ENCODE peak calls at places on chromosome 16, in four cellular contexts. R, J, L and N are unnamed samples.

GRCh38 chr16:681746-682427 is 1.7 kb downstream of the STUB1 start:
- DNase-seq in R (no peak), J (no peak), L (no peak), N (no peak)

GRCh38 chr16:81457326-81458133 is 12.9 kb downstream of the CMIP start:
- DNase-seq in R (peak; percentile 76), J (no peak), L (no peak), N (no peak)

GRCh38 chr16:23156946-23157460 is 7.8 kb upstream of the USP31 start:
- DNase-seq in R (no peak), J (no peak), L (no peak), N (no peak)

GRCh38 chr16:73047536-73048291 is at the start of gene ZFHX3:
- DNase-seq in R (peak; percentile 49), J (peak; percentile 15), L (peak; percentile 84), N (no peak)

GRCh38 chr16:11792404-11793260 is 4.4 kb downstream of the ZC3H7A start:
- DNase-seq in R (no peak), J (no peak), L (no peak), N (no peak)

GRCh38 chr16:58814348-58814801 is 80.3 kb upstream of the GOT2 start:
- DNase-seq in R (peak; percentile 30), J (peak; percentile 8), L (peak; percentile 24), N (peak; percentile 32)

GRCh38 chr16:63983401-63983800 is 1138.5 kb downstream of the CDH11 start:
- DNase-seq in R (no peak), J (no peak), L (no peak), N (no peak)

GRCh38 chr16:73086108-73086507 is 38.2 kb upstream of the ZFHX3 start:
- DNase-seq in R (no peak), J (no peak), L (no peak), N (no peak)

GRCh38 chr16:81590714-81591537 is 146.3 kb downstream of the CMIP start:
- DNase-seq in R (no peak), J (no peak), L (no peak), N (no peak)

GRCh38 chr16:81707411-81708321 is 71.4 kb upstream of the PLCG2 start:
- DNase-seq in R (peak; percentile 73), J (no peak), L (no peak), N (peak; percentile 71)

GRCh38 chr16:74774223-74775139 is at the start of gene FA2H:
- DNase-seq in R (peak; percentile 23), J (peak; percentile 65), L (no peak), N (peak; percentile 81)

GRCh38 chr16:78503501-78504110 is 404.2 kb downstream of the WWOX start:
- DNase-seq in R (peak; percentile 11), J (peak; percentile 35), L (peak; percentile 41), N (no peak)

GRCh38 chr16:78507576-78507975 is 408.1 kb downstream of the WWOX start:
- DNase-seq in R (no peak), J (no peak), L (no peak), N (no peak)

GRCh38 chr16:78506372-78507193 is 407.1 kb downstream of the WWOX start:
- DNase-seq in R (no peak), J (no peak), L (no peak), N (no peak)

GRCh38 chr16:78504391-78504945 is 405.0 kb downstream of the WWOX start:
- DNase-seq in R (no peak), J (no peak), L (peak; percentile 45), N (no peak)

GRCh38 chr16:78505544-78506371 is 406.3 kb downstream of the WWOX start:
- DNase-seq in R (no peak), J (no peak), L (peak; percentile 63), N (peak; percentile 30)
- H3K27ac ChIP-seq in R (no peak overlapping the region), J (no peak overlapping the region), L (peak overlapping the region; percentile 55), N (peak overlapping the region; percentile 30)

DNA sequence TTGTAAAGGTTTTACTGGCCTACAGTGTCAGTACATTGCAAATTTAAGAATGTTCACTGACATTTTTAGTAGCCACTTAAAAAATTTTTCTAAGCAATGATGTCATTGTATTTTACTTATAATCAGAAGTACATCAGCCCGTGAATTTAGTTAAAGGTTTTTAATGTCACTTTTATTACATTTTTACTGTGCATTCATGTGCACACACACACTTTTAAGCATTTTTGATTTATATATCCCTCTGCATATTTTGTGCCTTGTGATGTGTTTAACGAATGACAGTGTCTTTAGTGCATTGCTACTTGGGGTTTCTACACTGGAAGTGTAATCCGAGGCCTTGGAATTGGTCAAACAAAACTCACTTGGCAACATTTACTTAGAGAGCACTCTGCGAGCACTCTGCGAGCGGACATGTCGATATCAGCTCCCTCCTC is 190.4 kb downstream of the WWOX start:
- DNase-seq in R (no peak), J (no peak), L (no peak), N (no peak)
- H3K27ac ChIP-seq in R (no peak overlapping the region), J (no peak overlapping the region), L (peak overlapping the region; percentile 65), N (no peak overlapping the region)

GRCh38 chr16:88649924-88650748 is 717 bp downstream of the CYBA start:
- DNase-seq in R (peak; percentile 8), J (no peak), L (no peak), N (no peak)
- H3K27ac ChIP-seq in R (peak overlapping the region; percentile 64), J (peak overlapping the region; percentile 92), L (peak overlapping the region; percentile 64), N (peak overlapping the region; percentile 66)

DNA sequence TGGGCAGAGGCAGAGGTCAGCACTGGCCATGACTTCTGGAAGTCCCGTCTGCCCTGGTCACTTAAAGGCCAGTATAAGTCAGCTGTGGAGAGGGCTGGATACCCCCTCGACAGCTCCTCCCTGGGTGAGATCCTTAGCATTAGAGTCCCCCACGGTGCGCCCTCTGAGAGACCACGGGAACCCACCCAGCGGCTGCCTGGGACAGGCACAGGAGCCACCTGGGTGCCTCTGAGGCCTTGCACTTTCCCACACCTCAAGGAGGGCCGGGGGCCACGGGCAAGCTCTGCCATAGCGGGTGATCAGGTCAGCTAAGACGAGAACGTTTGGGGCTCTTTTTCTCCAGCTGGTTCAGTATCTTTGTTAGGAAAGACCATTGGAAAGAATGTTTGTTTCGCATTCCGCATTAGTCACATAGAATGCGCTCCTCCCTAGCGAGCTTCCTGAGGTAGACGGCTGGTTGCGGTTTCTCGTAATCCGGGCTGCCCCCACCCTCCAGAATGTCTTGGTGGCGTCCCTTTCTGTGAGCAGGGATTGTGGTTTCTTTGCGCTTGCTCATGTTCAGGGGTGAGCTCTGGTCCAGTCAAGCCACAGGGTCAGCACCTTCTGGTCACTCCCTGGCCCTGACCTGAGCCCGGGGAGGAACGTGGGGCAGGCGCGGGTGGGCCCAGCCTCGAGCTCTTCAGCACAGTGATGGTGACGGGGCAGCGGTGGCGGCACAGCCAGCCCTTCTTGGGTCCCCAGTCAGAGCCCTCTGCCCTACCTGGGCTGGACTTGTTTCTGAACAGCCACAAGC is 25.2 kb downstream of the NME3 start:
- DNase-seq in R (peak; percentile 53), J (no peak), L (no peak), N (no peak)
- H3K27ac ChIP-seq in R (no peak overlapping the region), J (no peak overlapping the region), L (no peak overlapping the region), N (no peak overlapping the region)

DNA sequence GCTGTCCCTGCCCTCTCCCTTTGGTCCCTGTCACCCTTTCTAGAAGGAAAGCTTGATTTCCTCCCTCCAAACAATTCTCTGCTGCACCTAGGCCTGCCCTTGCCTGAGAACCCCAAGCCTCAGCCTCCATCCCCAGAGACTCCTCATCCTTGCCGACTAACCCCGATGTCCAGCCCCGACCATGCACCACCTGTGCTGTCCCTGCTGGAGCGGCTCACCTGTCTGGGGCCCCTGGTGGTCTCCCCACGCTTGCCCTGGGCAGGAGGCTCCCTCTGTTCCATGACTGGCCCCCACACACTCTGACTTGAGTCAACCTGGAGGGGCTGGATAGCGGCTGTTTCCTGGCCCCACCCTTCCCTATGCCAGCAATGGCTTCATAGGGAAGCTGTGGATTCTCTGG is 12.0 kb upstream of the SRRM2 start:
- DNase-seq in R (no peak), J (no peak), L (no peak), N (no peak)
- H3K27ac ChIP-seq in R (no peak overlapping the region), J (no peak overlapping the region), L (no peak overlapping the region), N (no peak overlapping the region)

GRCh38 chr16:14499110-14499509 is 130.9 kb downstream of the PARN start:
- DNase-seq in R (no peak), J (no peak), L (no peak), N (no peak)

GRCh38 chr16:14502256-14502875 is 127.7 kb downstream of the PARN start:
- DNase-seq in R (no peak), J (no peak), L (no peak), N (no peak)

GRCh38 chr16:14502932-14503741 is 126.9 kb downstream of the PARN start:
- DNase-seq in R (peak; percentile 76), J (no peak), L (no peak), N (no peak)

GRCh38 chr16:14500791-14501190 is 129.3 kb downstream of the PARN start:
- DNase-seq in R (peak; percentile 60), J (no peak), L (no peak), N (no peak)

DNA sequence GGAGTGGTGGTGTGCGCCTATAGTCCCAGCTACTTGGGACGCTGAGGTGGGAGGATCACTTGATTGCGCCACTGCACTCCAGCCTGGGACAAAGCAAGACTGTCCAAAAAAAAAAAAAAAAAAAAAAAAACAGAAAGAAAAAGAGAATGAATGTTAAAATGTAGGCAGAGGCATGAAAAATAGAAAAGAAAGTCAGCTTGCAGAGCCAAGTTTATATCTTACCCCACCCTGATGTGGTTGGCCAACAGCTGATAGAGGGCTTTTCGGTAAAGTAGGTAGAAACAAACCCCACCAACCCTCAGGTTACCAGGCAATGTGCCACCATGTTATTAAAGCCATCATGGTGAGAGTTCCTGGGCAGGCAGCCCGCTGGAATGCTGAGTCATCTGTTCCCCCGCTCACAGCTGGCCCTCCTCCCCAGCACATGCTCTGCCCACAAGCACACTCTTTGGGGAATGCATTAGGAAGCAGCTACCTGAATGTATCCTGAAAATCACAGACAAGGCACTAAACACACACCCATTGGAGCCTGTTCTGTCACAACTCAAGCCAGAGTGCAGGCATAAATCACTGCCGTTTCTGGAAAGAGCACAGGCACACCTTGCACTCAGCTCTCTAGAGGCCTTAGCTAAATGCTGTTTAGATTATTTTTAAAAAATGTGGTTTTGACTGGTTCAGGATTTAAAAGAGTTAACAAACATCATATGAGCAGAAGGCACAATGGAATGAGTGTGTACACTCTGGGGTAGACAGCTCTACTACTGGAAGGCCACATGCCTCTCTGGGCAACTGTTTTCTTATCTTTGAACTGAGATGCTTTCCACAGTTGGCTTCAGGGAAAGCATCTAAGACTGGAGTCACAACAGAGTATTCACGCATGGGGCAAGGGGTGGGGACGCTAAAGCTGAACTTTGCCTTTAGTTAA is 128.5 kb downstream of the PARN start:
- DNase-seq in R (peak; percentile 94), J (no peak), L (peak; percentile 90), N (no peak)
- H3K27ac ChIP-seq in R (peak overlapping the region; percentile 77), J (no peak overlapping the region), L (peak overlapping the region; percentile 77), N (peak overlapping the region; percentile 72)

GRCh38 chr16:29806641-29807425 is 504 bp downstream of the MAZ start:
- DNase-seq in R (no peak), J (peak; percentile 41), L (no peak), N (no peak)
- H3K27ac ChIP-seq in R (peak overlapping the region; percentile 95), J (peak overlapping the region; percentile 85), L (peak overlapping the region; percentile 90), N (peak overlapping the region; percentile 67)

GRCh38 chr16:56631832-56632159 is 663 bp upstream of the MT1M start:
- DNase-seq in R (no peak), J (no peak), L (no peak), N (no peak)

GRCh38 chr16:56632160-56632847 is at the start of gene MT1M:
- DNase-seq in R (no peak), J (no peak), L (peak; percentile 73), N (no peak)

GRCh38 chr16:56631197-56631596 is 1.3 kb upstream of the MT1M start:
- DNase-seq in R (no peak), J (no peak), L (no peak), N (no peak)

GRCh38 chr16:56633535-56633934 is 1.1 kb downstream of the MT1M start:
- DNase-seq in R (no peak), J (no peak), L (no peak), N (no peak)

GRCh38 chr16:56632848-56633365 is 448 bp downstream of the MT1M start:
- DNase-seq in R (no peak), J (no peak), L (no peak), N (no peak)
- H3K27ac ChIP-seq in R (no peak overlapping the region), J (no peak overlapping the region), L (peak overlapping the region; percentile 77), N (peak overlapping the region; percentile 55)